ENCODE peak calls at places on chromosomes 6 and 20, in seven cellular contexts. One of them, this sample, is unnamed.

GRCh38 chr6:31180500-31180899 is 10.0 kb upstream of the POU5F1 start:
- DNase-seq in endothelial cell: no peak
- DNase-seq in A549: no peak
- DNase-seq in ascending aorta: peak
- DNase-seq in suprapubic skin: no peak
- DNase-seq in neural progenitor cell: no peak
- DNase-seq in IMR-90: no peak
- DNase-seq in this sample: no peak

GRCh38 chr6:97925504-97925903 is 642.5 kb upstream of the MMS22L start:
- DNase-seq in endothelial cell: no peak
- DNase-seq in A549: no peak
- DNase-seq in ascending aorta: no peak
- DNase-seq in suprapubic skin: no peak
- DNase-seq in neural progenitor cell: no peak
- DNase-seq in IMR-90: no peak
- DNase-seq in this sample: no peak

GRCh38 chr6:4732691-4733315 is 43.4 kb upstream of the CDYL start:
- DNase-seq in endothelial cell: no peak
- DNase-seq in A549: peak
- DNase-seq in ascending aorta: peak
- DNase-seq in suprapubic skin: peak
- DNase-seq in neural progenitor cell: peak
- DNase-seq in IMR-90: peak
- DNase-seq in this sample: no peak

GRCh38 chr20:17617212-17617867 is 47.5 kb downstream of the DSTN start:
- DNase-seq in endothelial cell: peak
- DNase-seq in A549: peak
- DNase-seq in ascending aorta: peak
- DNase-seq in suprapubic skin: peak
- DNase-seq in neural progenitor cell: peak
- DNase-seq in IMR-90: no peak
- DNase-seq in this sample: peak

GRCh38 chr20:49671429-49671828 is 42.2 kb downstream of the B4GALT5 start:
- DNase-seq in endothelial cell: no peak
- DNase-seq in A549: no peak
- DNase-seq in ascending aorta: no peak
- DNase-seq in suprapubic skin: no peak
- DNase-seq in neural progenitor cell: no peak
- DNase-seq in IMR-90: no peak
- DNase-seq in this sample: no peak

GRCh38 chr6:78259935-78260334 is 607.1 kb downstream of the MEI4 start:
- DNase-seq in endothelial cell: no peak
- DNase-seq in A549: no peak
- DNase-seq in ascending aorta: no peak
- DNase-seq in suprapubic skin: no peak
- DNase-seq in neural progenitor cell: no peak
- DNase-seq in IMR-90: no peak
- DNase-seq in this sample: no peak

GRCh38 chr20:52731086-52731485 is 241.1 kb upstream of the TSHZ2 start:
- DNase-seq in endothelial cell: peak
- DNase-seq in A549: no peak
- DNase-seq in ascending aorta: no peak
- DNase-seq in suprapubic skin: no peak
- DNase-seq in neural progenitor cell: peak
- DNase-seq in IMR-90: no peak
- DNase-seq in this sample: no peak

GRCh38 chr6:1916334-1916985 is 306.7 kb downstream of the FOXC1 start:
- DNase-seq in endothelial cell: no peak
- DNase-seq in A549: no peak
- DNase-seq in ascending aorta: no peak
- DNase-seq in suprapubic skin: no peak
- DNase-seq in neural progenitor cell: no peak
- DNase-seq in IMR-90: peak
- DNase-seq in this sample: no peak

GRCh38 chr20:60203451-60203850 is 245.2 kb downstream of the CDH26 start:
- DNase-seq in endothelial cell: no peak
- DNase-seq in A549: no peak
- DNase-seq in ascending aorta: no peak
- DNase-seq in suprapubic skin: no peak
- DNase-seq in neural progenitor cell: no peak
- DNase-seq in IMR-90: no peak
- DNase-seq in this sample: no peak

GRCh38 chr20:24747881-24748595 is 201.0 kb upstream of the CST7 start:
- DNase-seq in endothelial cell: no peak
- DNase-seq in A549: no peak
- DNase-seq in ascending aorta: no peak
- DNase-seq in suprapubic skin: no peak
- DNase-seq in neural progenitor cell: no peak
- DNase-seq in IMR-90: no peak
- DNase-seq in this sample: no peak

GRCh38 chr6:100803264-100803663 is 77.9 kb downstream of the ASCC3 start:
- DNase-seq in endothelial cell: no peak
- DNase-seq in A549: no peak
- DNase-seq in ascending aorta: no peak
- DNase-seq in suprapubic skin: no peak
- DNase-seq in neural progenitor cell: no peak
- DNase-seq in IMR-90: no peak
- DNase-seq in this sample: no peak

GRCh38 chr6:146871613-146872465 is 273.1 kb downstream of the ADGB start:
- DNase-seq in endothelial cell: no peak
- DNase-seq in A549: no peak
- DNase-seq in ascending aorta: no peak
- DNase-seq in suprapubic skin: no peak
- DNase-seq in neural progenitor cell: no peak
- DNase-seq in IMR-90: no peak
- DNase-seq in this sample: no peak

GRCh38 chr20:36569847-36570429 is 3.5 kb upstream of the TGIF2 start:
- DNase-seq in endothelial cell: no peak
- DNase-seq in A549: no peak
- DNase-seq in ascending aorta: no peak
- DNase-seq in suprapubic skin: no peak
- DNase-seq in neural progenitor cell: no peak
- DNase-seq in IMR-90: peak
- DNase-seq in this sample: no peak
- TF ChIP-seq CTCF in endothelial cell: no peak
- TF ChIP-seq CTCF in A549: no peak
- TF ChIP-seq CTCF in ascending aorta: no peak
- TF ChIP-seq CTCF in suprapubic skin: no peak
- TF ChIP-seq CTCF in neural progenitor cell: no peak
- TF ChIP-seq CTCF in IMR-90: no peak
- TF ChIP-seq CTCF in this sample: no peak

DNA sequence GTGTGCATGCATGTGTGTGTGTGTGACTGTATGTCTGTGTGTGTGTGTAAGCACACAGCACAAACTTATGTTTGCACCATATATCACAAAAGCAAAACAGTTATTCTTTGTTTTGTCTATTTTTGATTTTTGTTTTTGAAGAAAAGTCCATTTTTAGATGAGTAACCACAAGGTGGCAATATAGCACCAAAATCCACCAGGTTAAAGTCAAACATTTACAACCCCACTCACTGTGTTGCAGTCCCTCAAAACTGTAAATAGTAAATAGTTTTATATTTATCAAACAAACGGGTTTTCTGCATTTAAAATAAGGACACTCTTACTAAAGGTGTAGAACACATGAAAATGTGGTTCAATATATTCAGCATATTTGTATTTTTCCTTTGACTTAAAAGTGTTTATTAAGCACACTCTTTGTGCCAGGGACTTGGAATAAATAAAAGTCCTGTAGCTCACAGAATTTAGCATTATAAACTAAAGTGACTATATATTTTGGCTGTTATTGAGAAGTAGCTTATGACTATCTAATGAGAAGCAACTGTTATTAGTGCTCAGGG is 118.5 kb downstream of the GFRAL start:
- DNase-seq in endothelial cell: peak
- DNase-seq in A549: peak
- DNase-seq in ascending aorta: no peak
- DNase-seq in suprapubic skin: no peak
- DNase-seq in neural progenitor cell: peak
- DNase-seq in IMR-90: peak
- DNase-seq in this sample: no peak
- TF ChIP-seq CTCF in endothelial cell: peak
- TF ChIP-seq CTCF in A549: peak
- TF ChIP-seq CTCF in ascending aorta: peak
- TF ChIP-seq CTCF in suprapubic skin: peak
- TF ChIP-seq CTCF in neural progenitor cell: peak
- TF ChIP-seq CTCF in IMR-90: peak
- TF ChIP-seq CTCF in this sample: peak

GRCh38 chr6:89970609-89971337 is 76.5 kb downstream of the GJA10 start:
- DNase-seq in endothelial cell: peak
- DNase-seq in A549: peak
- DNase-seq in ascending aorta: peak
- DNase-seq in suprapubic skin: no peak
- DNase-seq in neural progenitor cell: peak
- DNase-seq in IMR-90: peak
- DNase-seq in this sample: no peak
- TF ChIP-seq CTCF in endothelial cell: peak
- TF ChIP-seq CTCF in A549: peak
- TF ChIP-seq CTCF in ascending aorta: peak
- TF ChIP-seq CTCF in suprapubic skin: peak
- TF ChIP-seq CTCF in neural progenitor cell: peak
- TF ChIP-seq CTCF in IMR-90: peak
- TF ChIP-seq CTCF in this sample: peak

GRCh38 chr6:35920793-35921732 is at the start of gene SRPK1:
- DNase-seq in endothelial cell: peak
- DNase-seq in A549: peak
- DNase-seq in ascending aorta: peak
- DNase-seq in suprapubic skin: peak
- DNase-seq in neural progenitor cell: peak
- DNase-seq in IMR-90: peak
- DNase-seq in this sample: peak
- TF ChIP-seq CTCF in endothelial cell: no peak
- TF ChIP-seq CTCF in A549: no peak
- TF ChIP-seq CTCF in ascending aorta: no peak
- TF ChIP-seq CTCF in suprapubic skin: no peak
- TF ChIP-seq CTCF in neural progenitor cell: no peak
- TF ChIP-seq CTCF in IMR-90: no peak
- TF ChIP-seq CTCF in this sample: no peak

DNA sequence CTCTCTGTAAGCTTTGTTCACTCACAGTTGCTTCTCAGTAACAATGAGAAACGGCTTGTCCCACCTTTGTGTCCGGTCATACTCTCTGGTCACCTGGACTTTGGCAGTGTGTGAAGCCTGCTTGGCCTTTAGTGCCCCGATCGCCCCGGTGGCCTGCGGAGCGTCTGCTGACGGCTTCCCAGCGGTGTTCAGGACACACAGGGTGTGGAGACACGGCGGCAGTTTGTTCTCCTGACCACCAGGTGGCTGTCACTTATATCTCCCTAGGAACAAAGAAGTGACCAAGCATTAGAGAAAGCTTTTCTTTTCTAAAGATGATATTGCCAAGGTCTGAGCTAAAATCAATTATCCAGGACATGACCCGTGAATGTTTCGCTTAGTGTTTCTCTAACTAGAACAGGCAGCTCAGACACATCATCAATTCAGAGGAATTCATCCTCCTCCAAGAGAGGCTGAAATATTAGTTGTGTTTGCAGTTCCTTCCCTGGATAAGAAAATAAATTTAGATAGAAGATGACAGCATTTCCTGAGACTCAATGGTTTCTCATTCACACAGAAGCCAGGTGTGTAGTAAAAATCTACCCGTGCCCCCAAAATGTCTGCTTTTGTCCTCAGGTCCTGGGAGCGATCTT is 167.4 kb upstream of the THBS2 start:
- DNase-seq in endothelial cell: peak
- DNase-seq in A549: no peak
- DNase-seq in ascending aorta: no peak
- DNase-seq in suprapubic skin: no peak
- DNase-seq in neural progenitor cell: peak
- DNase-seq in IMR-90: peak
- DNase-seq in this sample: no peak
- TF ChIP-seq CTCF in endothelial cell: peak
- TF ChIP-seq CTCF in A549: no peak
- TF ChIP-seq CTCF in ascending aorta: peak
- TF ChIP-seq CTCF in suprapubic skin: no peak
- TF ChIP-seq CTCF in neural progenitor cell: peak
- TF ChIP-seq CTCF in IMR-90: peak
- TF ChIP-seq CTCF in this sample: peak

GRCh38 chr6:105791569-105792318 is 294.4 kb upstream of the PRDM1 start:
- DNase-seq in endothelial cell: no peak
- DNase-seq in A549: no peak
- DNase-seq in ascending aorta: no peak
- DNase-seq in suprapubic skin: no peak
- DNase-seq in neural progenitor cell: no peak
- DNase-seq in IMR-90: no peak
- DNase-seq in this sample: no peak

GRCh38 chr6:105793132-105793531 is 293.0 kb upstream of the PRDM1 start:
- DNase-seq in endothelial cell: no peak
- DNase-seq in A549: peak
- DNase-seq in ascending aorta: no peak
- DNase-seq in suprapubic skin: no peak
- DNase-seq in neural progenitor cell: no peak
- DNase-seq in IMR-90: no peak
- DNase-seq in this sample: no peak

GRCh38 chr6:105787747-105788146 is 298.4 kb upstream of the PRDM1 start:
- DNase-seq in endothelial cell: no peak
- DNase-seq in A549: no peak
- DNase-seq in ascending aorta: no peak
- DNase-seq in suprapubic skin: no peak
- DNase-seq in neural progenitor cell: no peak
- DNase-seq in IMR-90: no peak
- DNase-seq in this sample: no peak

GRCh38 chr6:105789935-105790334 is 296.2 kb upstream of the PRDM1 start:
- DNase-seq in endothelial cell: no peak
- DNase-seq in A549: no peak
- DNase-seq in ascending aorta: no peak
- DNase-seq in suprapubic skin: no peak
- DNase-seq in neural progenitor cell: no peak
- DNase-seq in IMR-90: no peak
- DNase-seq in this sample: no peak

GRCh38 chr6:105790635-105791034 is 295.5 kb upstream of the PRDM1 start:
- DNase-seq in endothelial cell: no peak
- DNase-seq in A549: no peak
- DNase-seq in ascending aorta: no peak
- DNase-seq in suprapubic skin: no peak
- DNase-seq in neural progenitor cell: no peak
- DNase-seq in IMR-90: no peak
- DNase-seq in this sample: no peak
- TF ChIP-seq CTCF in endothelial cell: no peak
- TF ChIP-seq CTCF in A549: no peak
- TF ChIP-seq CTCF in ascending aorta: no peak
- TF ChIP-seq CTCF in suprapubic skin: no peak
- TF ChIP-seq CTCF in neural progenitor cell: peak
- TF ChIP-seq CTCF in IMR-90: peak
- TF ChIP-seq CTCF in this sample: peak

This sample was measured in chondrocyte.